ENCODE peak calls at places on chromosomes 2 and 18, in six cellular contexts. O is IMR-90, W is neuronal stem cell, E is mesendoderm, D is H1, G is trophoblast cell. U is an unnamed sample.

GRCh38 chr2:36568533-36569246 is 29.3 kb downstream of the FEZ2 start:
- DNase-seq in W (no peak), D (no peak), O (peak; percentile 66), E (no peak), G (no peak), U (peak; percentile 54)

GRCh38 chr18:76922107-76922506 is 99.8 kb downstream of the ZNF236 start:
- DNase-seq in W (peak; percentile 42), D (peak; percentile 25), E (peak; percentile 78), G (peak; percentile 16), O (peak; percentile 58), U (peak; percentile 50)

GRCh38 chr2:160229591-160229990 is 29.5 kb upstream of the ITGB6 start:
- DNase-seq in D (no peak), G (no peak), W (no peak), O (peak; percentile 62), E (no peak), U (peak; percentile 65)

GRCh38 chr2:109290887-109291675 is 162.1 kb downstream of the SH3RF3 start:
- DNase-seq in O (peak; percentile 83), G (no peak), E (no peak), W (no peak), D (no peak), U (peak; percentile 64)

GRCh38 chr18:30280861-30281470 is 761.6 kb downstream of the DSC3 start:
- DNase-seq in E (peak; percentile 76), W (peak; percentile 50), D (no peak), O (peak; percentile 59), G (peak; percentile 33), U (peak; percentile 67)

GRCh38 chr2:69683170-69683971 is 39.8 kb upstream of the AAK1 start:
- DNase-seq in O (peak; percentile 85), G (peak; percentile 80), E (peak; percentile 19), W (no peak), D (no peak), U (peak; percentile 75)

GRCh38 chr2:29847901-29848300 is 73.5 kb downstream of the ALK start:
- DNase-seq in D (no peak), E (no peak), G (no peak), W (no peak), O (no peak), U (no peak)

GRCh38 chr2:201758229-201758628 is 22.5 kb downstream of the ALS2 start:
- DNase-seq in W (no peak), E (no peak), O (no peak), G (no peak), D (no peak), U (no peak)

GRCh38 chr18:3177902-3178687 is 41.7 kb downstream of the MYOM1 start:
- DNase-seq in E (no peak), D (no peak), O (peak; percentile 19), W (no peak), G (peak; percentile 45), U (no peak)

GRCh38 chr2:159131882-159132281 is 154.6 kb downstream of the WDSUB1 start:
- DNase-seq in W (no peak), D (no peak), E (peak; percentile 71), O (peak; percentile 97), G (peak; percentile 65), U (peak; percentile 90)

GRCh38 chr2:152369176-152369860 is 34.3 kb downstream of the FMNL2 start:
- DNase-seq in G (peak; percentile 79), O (peak; percentile 91), E (peak; percentile 45), W (no peak), D (no peak), U (peak; percentile 96)

GRCh38 chr2:207085110-207085509 is 80.6 kb downstream of the KLF7 start:
- DNase-seq in G (no peak), O (no peak), D (no peak), E (no peak), W (no peak), U (no peak)

GRCh38 chr18:14092625-14093361 is 39.4 kb downstream of the ZNF519 start:
- DNase-seq in D (no peak), W (no peak), G (no peak), O (no peak), E (no peak), U (no peak)

GRCh38 chr2:108593547-108594098 is 59.4 kb downstream of the LIMS1 start:
- DNase-seq in G (no peak), D (no peak), E (peak; percentile 49), O (peak; percentile 88), W (no peak), U (peak; percentile 61)

GRCh38 chr2:696999-697627 is 19.9 kb upstream of the TMEM18 start:
- DNase-seq in E (peak; percentile 40), D (no peak), W (no peak), O (no peak), G (no peak), U (no peak)

GRCh38 chr2:36356199-36356989 is 816 bp downstream of the CRIM1 start:
- DNase-seq in G (peak; percentile 67), W (peak; percentile 39), O (peak; percentile 34), D (no peak), E (no peak), U (peak; percentile 67)

GRCh38 chr2:111704246-111704645 is 179.7 kb downstream of the ANAPC1 start:
- DNase-seq in G (no peak), W (no peak), E (no peak), D (no peak), O (peak; percentile 75), U (peak; percentile 78)

GRCh38 chr2:61017003-61017555 is 441 bp upstream of the PEX13 start:
- DNase-seq in G (peak; percentile 74), E (peak; percentile 95), D (peak; percentile 43), W (no peak), O (peak; percentile 71), U (peak; percentile 89)

GRCh38 chr2:9658972-9659371 is 28.2 kb upstream of the YWHAQ start:
- DNase-seq in E (no peak), W (no peak), D (no peak), G (peak; percentile 48), O (peak; percentile 64), U (peak; percentile 90)

GRCh38 chr18:12766986-12767433 is 64.2 kb downstream of the PSMG2 start:
- DNase-seq in E (peak; percentile 90), D (peak; percentile 73), G (no peak), W (peak; percentile 20), O (no peak), U (no peak)

GRCh38 chr2:192194866-192195547 is at the start of gene TMEFF2:
- DNase-seq in G (peak; percentile 40), W (peak; percentile 89), O (peak; percentile 83), E (peak; percentile 94), D (peak; percentile 70), U (peak; percentile 58)

GRCh38 chr2:201964631-201965206 is 68.9 kb upstream of the FZD7 start:
- DNase-seq in O (no peak), D (no peak), W (no peak), E (no peak), G (no peak), U (no peak)

GRCh38 chr18:68270009-68270408 is 444.9 kb downstream of the TMX3 start:
- DNase-seq in D (no peak), O (no peak), W (no peak), G (no peak), E (no peak), U (no peak)

GRCh38 chr2:218478544-218478943 is 59.6 kb downstream of the VIL1 start:
- DNase-seq in E (no peak), G (no peak), W (no peak), D (no peak), O (no peak), U (no peak)

GRCh38 chr2:45836316-45836715 is 184.8 kb downstream of the PRKCE start:
- DNase-seq in O (no peak), G (no peak), D (no peak), W (peak; percentile 21), E (no peak), U (no peak)

GRCh38 chr2:74925361-74925786 is 33.1 kb upstream of the POLE4 start:
- DNase-seq in G (no peak), W (no peak), D (no peak), O (no peak), E (peak; percentile 47), U (no peak)

GRCh38 chr2:157784823-157785175 is 91.3 kb downstream of the ACVR1 start:
- DNase-seq in W (no peak), G (no peak), O (no peak), D (no peak), E (no peak), U (peak; percentile 12)

GRCh38 chr18:13570856-13571495 is 155.4 kb downstream of the FAM210A start:
- DNase-seq in D (no peak), O (peak; percentile 7), W (no peak), G (no peak), E (no peak), U (no peak)

GRCh38 chr2:12278217-12278755 is 438.4 kb upstream of the TRIB2 start:
- DNase-seq in W (no peak), E (no peak), G (no peak), D (no peak), O (no peak), U (no peak)

GRCh38 chr2:131052741-131053263 is 40.5 kb downstream of the FAM168B start:
- DNase-seq in G (no peak), E (no peak), W (no peak), O (no peak), D (no peak), U (no peak)
- H3K36me3 ChIP-seq in G (peaks cover 54% of the 10 kb centered on the region), E (peaks cover 13% of the 10 kb centered on the region), W (peaks cover 57% of the 10 kb centered on the region), O (peaks cover 53% of the 10 kb centered on the region), D (peaks cover 83% of the 10 kb centered on the region), U (peaks cover 93% of the 10 kb centered on the region)

GRCh38 chr2:222603501-222603900 is 52.4 kb downstream of the FARSB start:
- DNase-seq in W (no peak), D (no peak), G (no peak), E (no peak), O (no peak), U (no peak)
- H2BK5ac ChIP-seq in W (no peak overlapping the region), D (no peak overlapping the region), G (no peak overlapping the region), E (no peak overlapping the region), O (no peak overlapping the region), U (no peak overlapping the region)

DNA sequence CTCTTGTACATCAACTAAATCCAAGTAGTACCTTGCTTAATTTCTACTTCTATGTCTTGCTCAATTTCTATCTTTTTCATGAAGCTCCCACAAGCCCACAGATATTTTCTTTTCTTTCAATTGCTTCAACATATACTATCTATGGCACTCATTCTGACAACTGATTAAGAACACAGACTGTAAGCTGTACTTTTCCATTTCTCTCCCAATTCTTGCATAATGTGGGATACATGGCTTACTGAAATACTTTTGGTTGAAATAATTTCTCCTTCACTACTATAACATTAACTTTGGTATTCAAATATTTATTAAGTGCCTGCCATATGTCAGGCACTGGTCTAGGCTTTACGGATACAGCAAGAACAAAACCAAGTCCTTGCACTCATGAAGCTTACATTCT is 84.8 kb downstream of the GORASP2 start:
- DNase-seq in D (no peak), E (no peak), G (no peak), W (no peak), O (no peak), U (no peak)
- H3K36me3 ChIP-seq in D (peaks cover 25% of the 10 kb centered on the region), E (no peaks in the 10 kb centered on the region), G (peaks cover 9% of the 10 kb centered on the region), W (peaks cover 7% of the 10 kb centered on the region), O (peaks cover 18% of the 10 kb centered on the region), U (peaks cover 14% of the 10 kb centered on the region)

GRCh38 chr2:38750011-38750792 is 959 bp downstream of the SRSF7 start:
- DNase-seq in D (no peak), W (peak; percentile 9), O (peak; percentile 19), E (no peak), G (peak; percentile 26), U (no peak)
- H2BK5ac ChIP-seq in D (peak overlapping the region; percentile 100), W (peak overlapping the region; percentile 79), O (peak overlapping the region; percentile 95), E (peak overlapping the region; percentile 91), G (peak overlapping the region; percentile 63), U (peak overlapping the region; percentile 71)

DNA sequence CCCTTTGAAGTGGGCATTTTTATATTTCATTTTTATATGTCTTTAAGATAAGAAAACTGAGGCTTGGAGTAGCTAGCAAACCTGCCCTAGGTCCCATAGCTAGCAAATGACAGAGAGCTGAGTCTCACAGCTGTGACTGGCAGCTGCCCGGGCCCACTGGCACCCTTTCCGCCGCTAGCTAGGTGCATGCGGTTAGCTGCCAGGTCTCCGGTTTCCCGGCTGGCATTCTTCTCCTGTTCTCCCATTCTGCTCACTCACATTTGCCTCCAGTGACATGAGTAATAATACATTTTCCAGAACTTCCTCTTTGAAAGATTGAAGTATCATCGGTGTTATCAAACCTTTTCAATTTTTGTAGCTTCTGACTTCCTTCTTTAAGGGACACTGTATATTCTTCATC is 38.7 kb downstream of the MTCL1 start:
- DNase-seq in G (no peak), O (no peak), W (no peak), E (no peak), D (no peak), U (no peak)
- H3K36me3 ChIP-seq in G (no peaks in the 10 kb centered on the region), O (peaks cover 20% of the 10 kb centered on the region), W (no peaks in the 10 kb centered on the region), E (no peaks in the 10 kb centered on the region), D (peaks cover 7% of the 10 kb centered on the region), U (peaks cover 33% of the 10 kb centered on the region)

U was measured in mesenchymal stem cell.